ENCODE peak calls at places on chromosomes 5 and 9, in nine cellular contexts. D is HTR-8/SVneo, B is retinal pigment epithelial cell, L is mammary epithelial cell, O is A172, Q is astrocyte of the spinal cord, F is cardiac muscle cell, E is pons, C is NCI-H1105 treated with DMSO at 0.1 percent for 48 hours. N is an unnamed sample.

GRCh38 chr9:33139421-33140228 is 27.5 kb downstream of the B4GALT1 start:
- DNase-seq in D (no peak), B (peak; percentile 85), L (no peak), O (no peak), Q (peak; percentile 97), F (peak; percentile 40), E (no peak), C (no peak), N (peak; percentile 58)

GRCh38 chr5:168424506-168425298 is 61.6 kb upstream of the RARS1 start:
- DNase-seq in D (peak; percentile 54), B (peak; percentile 65), L (no peak), O (peak; percentile 70), Q (peak; percentile 28), F (no peak), E (no peak), C (no peak), N (no peak)

GRCh38 chr5:132364319-132364718 is 5.2 kb upstream of the SLC22A5 start:
- DNase-seq in D (no peak), B (peak; percentile 29), L (peak; percentile 88), O (peak; percentile 69), Q (peak; percentile 46), F (no peak), E (no peak), C (no peak), N (peak; percentile 17)

GRCh38 chr5:92470770-92471169 is 1087.7 kb upstream of the ARRDC3 start:
- DNase-seq in D (no peak), B (no peak), L (no peak), O (no peak), Q (no peak), F (no peak), E (no peak), C (no peak), N (no peak)

GRCh38 chr5:453725-454481 is 10.9 kb downstream of the EXOC3 start:
- DNase-seq in D (no peak), B (no peak), L (peak; percentile 24), O (no peak), Q (no peak), F (no peak), E (no peak), C (no peak), N (no peak)

GRCh38 chr9:16744386-16744785 is 126.1 kb downstream of the BNC2 start:
- DNase-seq in D (no peak), B (no peak), L (no peak), O (no peak), Q (peak; percentile 46), F (no peak), E (no peak), C (no peak), N (peak; percentile 24)

GRCh38 chr5:175557778-175558177 is 79.4 kb downstream of the SFXN1 start:
- DNase-seq in D (no peak), B (no peak), L (no peak), O (no peak), Q (no peak), F (no peak), E (no peak), C (no peak), N (no peak)

GRCh38 chr9:113854310-113854709 is 21.8 kb upstream of the ZNF618 start:
- DNase-seq in D (no peak), B (no peak), L (no peak), O (no peak), Q (no peak), F (peak; percentile 64), E (no peak), C (no peak), N (no peak)

GRCh38 chr5:80961376-80962281 is 1.5 kb downstream of the RASGRF2 start:
- DNase-seq in D (no peak), B (no peak), L (no peak), O (no peak), Q (peak; percentile 27), F (peak; percentile 3), E (peak; percentile 74), C (no peak), N (no peak)

GRCh38 chr5:120062515-120062917 is 401.6 kb upstream of the PRR16 start:
- DNase-seq in D (peak; percentile 10), B (no peak), L (peak; percentile 81), O (peak; percentile 54), Q (peak; percentile 73), F (no peak), E (no peak), C (no peak), N (no peak)

GRCh38 chr5:137058089-137058488 is 441.0 kb downstream of the SPOCK1 start:
- DNase-seq in D (no peak), B (no peak), L (no peak), O (no peak), Q (no peak), F (no peak), E (no peak), C (no peak), N (no peak)

GRCh38 chr9:100306283-100306682 is 46.5 kb downstream of the TEX10 start:
- DNase-seq in D (no peak), B (no peak), L (no peak), O (no peak), Q (no peak), F (no peak), E (no peak), C (no peak), N (no peak)

GRCh38 chr5:135153661-135154060 is 119.6 kb upstream of the PITX1 start:
- DNase-seq in D (no peak), B (no peak), L (peak; percentile 83), O (no peak), Q (no peak), F (no peak), E (no peak), C (no peak), N (no peak)

GRCh38 chr5:14332746-14333145 is 189.6 kb downstream of the TRIO start:
- DNase-seq in D (no peak), B (no peak), L (no peak), O (no peak), Q (no peak), F (no peak), E (peak; percentile 86), C (no peak), N (no peak)

GRCh38 chr9:109887079-109887478 is 107.1 kb downstream of the PALM2AKAP2 start:
- DNase-seq in D (no peak), B (no peak), L (peak; percentile 40), O (peak; percentile 49), Q (peak; percentile 76), F (no peak), E (peak; percentile 79), C (no peak), N (no peak)

GRCh38 chr5:79200573-79201183 is 35.3 kb upstream of the JMY start:
- DNase-seq in D (peak; percentile 19), B (no peak), L (no peak), O (peak; percentile 46), Q (no peak), F (peak; percentile 6), E (no peak), C (no peak), N (peak; percentile 5)

GRCh38 chr9:35311891-35312639 is 150.3 kb downstream of the UNC13B start:
- DNase-seq in D (no peak), B (no peak), L (no peak), O (no peak), Q (no peak), F (peak; percentile 2), E (no peak), C (no peak), N (no peak)

GRCh38 chr5:84287964-84288363 is 96.7 kb downstream of the EDIL3 start:
- DNase-seq in D (peak; percentile 54), B (no peak), L (peak; percentile 92), O (peak; percentile 93), Q (peak; percentile 95), F (no peak), E (no peak), C (no peak), N (peak; percentile 78)

GRCh38 chr5:9516591-9516990 is 29.3 kb downstream of the SEMA5A start:
- DNase-seq in D (no peak), B (no peak), L (no peak), O (no peak), Q (no peak), F (no peak), E (no peak), C (no peak), N (no peak)

GRCh38 chr9:136566899-136567298 is 21.1 kb upstream of the NOTCH1 start:
- DNase-seq in D (no peak), B (no peak), L (no peak), O (peak; percentile 90), Q (no peak), F (no peak), E (peak; percentile 95), C (no peak), N (peak; percentile 62)

GRCh38 chr5:81751836-81752643 is 1.1 kb upstream of the SSBP2 start:
- DNase-seq in D (no peak), B (peak; percentile 25), L (peak; percentile 12), O (no peak), Q (peak; percentile 33), F (peak; percentile 19), E (peak; percentile 63), C (no peak), N (no peak)

GRCh38 chr9:121838757-121839669 is 187.6 kb downstream of the DAB2IP start:
- DNase-seq in D (no peak), B (no peak), L (no peak), O (no peak), Q (no peak), F (no peak), E (no peak), C (no peak), N (no peak)

GRCh38 chr9:22389271-22389670 is 57.4 kb upstream of the DMRTA1 start:
- DNase-seq in D (no peak), B (no peak), L (no peak), O (no peak), Q (no peak), F (no peak), E (no peak), C (no peak), N (no peak)

GRCh38 chr9:98181746-98182068 is 10.7 kb downstream of the CORO2A start:
- DNase-seq in D (no peak), B (no peak), L (no peak), O (no peak), Q (no peak), F (no peak), E (no peak), C (no peak), N (no peak)

GRCh38 chr5:56075361-56075760 is 80.6 kb upstream of the IL6ST start:
- DNase-seq in D (no peak), B (no peak), L (no peak), O (no peak), Q (peak; percentile 54), F (no peak), E (no peak), C (no peak), N (peak; percentile 36)

GRCh38 chr5:140112685-140113179 is 1.2 kb upstream of the PURA start:
- DNase-seq in D (no peak), B (no peak), L (no peak), O (peak; percentile 23), Q (peak; percentile 13), F (no peak), E (no peak), C (no peak), N (no peak)

GRCh38 chr9:129823163-129823933 is 588 bp downstream of the TOR1A start:
- DNase-seq in D (peak; percentile 8), B (no peak), L (peak; percentile 37), O (peak; percentile 10), Q (peak; percentile 18), F (peak; percentile 9), E (no peak), C (no peak), N (peak; percentile 45)

GRCh38 chr5:178642351-178642909 is 15.6 kb upstream of the CLK4 start:
- DNase-seq in D (peak; percentile 66), B (no peak), L (peak; percentile 98), O (peak; percentile 88), Q (peak; percentile 94), F (no peak), E (no peak), C (no peak), N (peak; percentile 73)

GRCh38 chr5:120388016-120388781 is 75.9 kb upstream of the PRR16 start:
- DNase-seq in D (peak; percentile 54), B (no peak), L (peak; percentile 88), O (peak; percentile 92), Q (peak; percentile 93), F (no peak), E (no peak), C (no peak), N (peak; percentile 1)

N was measured in lung microvascular endothelial cell.